ENCODE peak calls at places on chromosomes 12 and 14, in seven cellular contexts. V is Caco-2, A is tibial artery, I is H1, H is osteoblast, F is endodermal cell, X is heart right ventricle. P is an unnamed sample. For H3K27me3 and H3K4me1, the result is how much of the 10 kb centered on the place peaks cover.

GRCh38 chr14:34064349-34064748 is 113.5 kb upstream of the EGLN3 start:
- DNase-seq in F (no peak), X (no peak), V (no peak), I (no peak), H (no peak), A (peak), P (peak)

GRCh38 chr14:59123526-59123925 is 64.9 kb upstream of the DAAM1 start:
- DNase-seq in V (no peak), X (no peak), A (no peak), I (no peak), H (no peak), F (no peak), P (no peak)

GRCh38 chr14:24232645-24233537 is at the start of gene GMPR2:
- DNase-seq in F (peak), A (no peak), X (no peak), V (no peak), H (peak), I (no peak), P (no peak)

GRCh38 chr12:100951756-100952155 is 157.2 kb downstream of the ANO4 start:
- DNase-seq in H (no peak), I (no peak), V (no peak), X (no peak), F (peak), A (no peak), P (no peak)

GRCh38 chr12:2856901-2857495 is at the start of gene TEX52:
- DNase-seq in F (peak), V (peak), I (no peak), X (no peak), H (no peak), A (no peak), P (no peak)

GRCh38 chr12:120367924-120368788 is 808 bp downstream of the MSI1 start:
- DNase-seq in H (peak), I (no peak), F (peak), A (no peak), V (no peak), X (peak), P (peak)

GRCh38 chr14:71050227-71050823 is 143.1 kb downstream of the PCNX1 start:
- DNase-seq in A (no peak), V (no peak), F (no peak), X (no peak), I (no peak), H (peak), P (no peak)

GRCh38 chr14:100769035-100769939 is 42.6 kb downstream of the DLK1 start:
- DNase-seq in V (no peak), I (no peak), F (peak), X (no peak), H (no peak), A (peak), P (no peak)

GRCh38 chr14:102184678-102185040 is 45.0 kb downstream of the WDR20 start:
- DNase-seq in X (no peak), V (no peak), I (no peak), F (peak), H (no peak), A (no peak), P (no peak)

GRCh38 chr12:4603946-4604345 is 41.9 kb downstream of the DYRK4 start:
- DNase-seq in X (no peak), A (no peak), F (no peak), V (no peak), I (no peak), H (no peak), P (no peak)

GRCh38 chr12:94590428-94590827 is 59.9 kb downstream of the TMCC3 start:
- DNase-seq in F (peak), V (no peak), X (no peak), I (peak), A (no peak), H (no peak), P (no peak)

GRCh38 chr12:55847033-55847432 is 4.3 kb upstream of the MMP19 start:
- DNase-seq in H (no peak), X (no peak), A (peak), I (no peak), F (no peak), V (no peak), P (peak)

GRCh38 chr14:92603309-92604257 is 90.0 kb downstream of the RIN3 start:
- DNase-seq in F (no peak), I (no peak), X (peak), H (no peak), V (no peak), A (peak), P (no peak)

GRCh38 chr12:104751024-104751570 is 207.0 kb downstream of the SLC41A2 start:
- DNase-seq in X (no peak), V (no peak), A (no peak), H (no peak), I (no peak), F (peak), P (no peak)

GRCh38 chr14:60933920-60934655 is 46.8 kb downstream of the TRMT5 start:
- DNase-seq in F (no peak), V (no peak), X (no peak), H (no peak), I (no peak), A (no peak), P (no peak)

GRCh38 chr12:120156315-120157259 is 37.9 kb downstream of the GCN1 start:
- DNase-seq in I (no peak), V (no peak), X (no peak), A (no peak), H (peak), F (no peak), P (no peak)

GRCh38 chr14:75422169-75422568 is 5.7 kb upstream of the JDP2 start:
- DNase-seq in A (no peak), X (no peak), V (no peak), F (no peak), I (no peak), H (peak), P (no peak)

GRCh38 chr14:44165286-44165685 is 341.8 kb downstream of the FSCB start:
- DNase-seq in A (no peak), H (no peak), I (no peak), X (no peak), V (no peak), F (no peak), P (no peak)

GRCh38 chr14:65826946-65827345 is 414.4 kb downstream of the FUT8 start:
- DNase-seq in F (peak), V (no peak), I (no peak), X (no peak), A (no peak), H (no peak), P (no peak)

GRCh38 chr14:95891742-95892141 is 15.1 kb downstream of the TUNAR start:
- DNase-seq in F (no peak), H (peak), V (no peak), I (no peak), A (no peak), X (no peak), P (no peak)

GRCh38 chr12:109273354-109273753 is 35.7 kb downstream of the FOXN4 start:
- DNase-seq in A (no peak), V (no peak), I (no peak), X (no peak), F (peak), H (peak), P (no peak)

GRCh38 chr12:132071837-132072384 is 72.2 kb downstream of the DDX51 start:
- DNase-seq in X (no peak), V (no peak), I (no peak), A (no peak), F (no peak), H (no peak), P (no peak)

GRCh38 chr14:103019236-103019635 is 38.1 kb downstream of the CDC42BPB start:
- DNase-seq in X (no peak), I (no peak), F (no peak), H (no peak), V (no peak), A (no peak), P (no peak)

GRCh38 chr12:54853933-54854538 is at the start of gene MUCL1:
- DNase-seq in F (peak), I (peak), X (no peak), H (peak), V (peak), A (no peak), P (no peak)

GRCh38 chr12:51521554-51522276 is 69.3 kb upstream of the SCN8A start:
- DNase-seq in H (no peak), V (no peak), I (no peak), X (no peak), F (peak), A (no peak), P (no peak)

GRCh38 chr12:131452444-131452860 is 258.4 kb upstream of the SFSWAP start:
- DNase-seq in A (no peak), F (peak), X (no peak), I (no peak), H (no peak), V (no peak), P (no peak)

GRCh38 chr14:46048127-46048526 is 603.5 kb downstream of the RPL10L start:
- DNase-seq in H (no peak), F (peak), X (no peak), I (peak), V (peak), A (no peak), P (no peak)

GRCh38 chr12:51434305-51434704 is 9.7 kb downstream of the SLC4A8 start:
- DNase-seq in H (peak), V (no peak), X (no peak), F (no peak), A (no peak), I (no peak), P (no peak)

GRCh38 chr14:105309371-105309770 is 5.2 kb upstream of the PACS2 start:
- DNase-seq in I (no peak), F (no peak), A (no peak), X (no peak), H (no peak), V (no peak), P (no peak)

GRCh38 chr14:35687335-35687939 is 121.7 kb downstream of the RALGAPA1 start:
- DNase-seq in I (no peak), A (no peak), H (no peak), V (peak), X (no peak), F (peak), P (no peak)

GRCh38 chr14:76490735-76491134 is 114.8 kb downstream of the ESRRB start:
- DNase-seq in F (no peak), X (no peak), V (no peak), A (no peak), I (no peak), H (no peak), P (no peak)

GRCh38 chr12:103779410-103780092 is 61.5 kb downstream of the NT5DC3 start:
- DNase-seq in A (no peak), H (no peak), V (no peak), F (no peak), I (no peak), X (no peak), P (no peak)

GRCh38 chr14:88895116-88895515 is 70.7 kb downstream of the TTC8 start:
- DNase-seq in I (no peak), X (no peak), H (peak), F (no peak), V (no peak), A (no peak), P (no peak)

GRCh38 chr14:102759416-102759815 is 17.8 kb upstream of the TRAF3 start:
- DNase-seq in F (no peak), A (no peak), I (no peak), X (no peak), V (no peak), H (peak), P (no peak)

GRCh38 chr14:36151335-36151734 is 25.2 kb downstream of the PTCSC3 start:
- DNase-seq in I (no peak), F (no peak), X (no peak), A (no peak), V (no peak), H (no peak), P (no peak)

GRCh38 chr12:6941267-6941666 is 2.3 kb upstream of the RNU7-1 start:
- DNase-seq in A (no peak), X (peak), F (no peak), V (no peak), I (no peak), H (no peak), P (peak)

GRCh38 chr12:21456291-21456780 is 18.9 kb downstream of the PYROXD1 start:
- DNase-seq in X (no peak), I (no peak), V (no peak), H (no peak), A (no peak), F (no peak), P (no peak)

GRCh38 chr14:93928184-93929047 is 1.3 kb downstream of the FAM181A start:
- DNase-seq in A (no peak), H (peak), V (no peak), F (no peak), X (no peak), I (no peak), P (no peak)

GRCh38 chr12:120546050-120546386 is 11.9 kb downstream of the RNF10 start:
- DNase-seq in V (no peak), X (no peak), A (no peak), I (no peak), H (no peak), F (no peak), P (no peak)

GRCh38 chr14:74418031-74418430 is 8.0 kb downstream of the SYNDIG1L start:
- DNase-seq in V (no peak), H (no peak), X (no peak), F (peak), A (no peak), I (no peak), P (no peak)
- H3K27me3 ChIP-seq in V (under half), H (half or more), X (under half), F (under half), A (under half), I (under half), P (under half)

GRCh38 chr12:97312570-97313135 is 150.0 kb upstream of the RMST start:
- DNase-seq in F (peak), I (no peak), X (no peak), H (no peak), V (no peak), A (no peak), P (no peak)
- TF ChIP-seq CTCF in F (peak), I (peak), X (no peak), H (no peak), V (no peak), A (no peak), P (no peak)

GRCh38 chr12:11675952-11676505 is 26.6 kb downstream of the ETV6 start:
- DNase-seq in A (no peak), I (no peak), V (no peak), H (no peak), F (no peak), X (no peak), P (no peak)
- H3K4me1 ChIP-seq in A (half or more), I (under half), V (under half), H (under half), F (under half), X (half or more), P (under half)

DNA sequence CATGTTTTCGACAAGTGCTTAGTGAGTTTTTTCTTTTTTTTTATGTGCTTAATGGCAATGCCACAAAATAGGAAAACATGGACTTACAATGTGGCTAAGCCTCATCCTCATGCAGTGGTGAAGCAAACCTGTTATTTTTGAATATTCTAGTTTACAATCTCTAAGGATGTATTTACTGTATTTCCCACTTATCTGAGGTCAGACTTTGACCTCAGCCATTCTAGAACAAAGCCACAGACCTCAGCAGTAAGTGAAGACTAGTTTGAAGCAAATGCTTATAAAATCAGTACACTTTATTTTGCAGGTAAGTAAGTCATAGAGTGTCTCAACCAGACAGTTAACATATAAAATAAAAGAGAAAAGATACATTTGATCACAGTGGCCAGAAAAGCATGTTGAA is 130.1 kb downstream of the CCDC91 start:
- DNase-seq in A (no peak), X (no peak), F (no peak), H (no peak), V (no peak), I (no peak), P (no peak)
- H3K27me3 ChIP-seq in A (under half), X (under half), F (under half), H (under half), V (under half), I (under half), P (under half)

DNA sequence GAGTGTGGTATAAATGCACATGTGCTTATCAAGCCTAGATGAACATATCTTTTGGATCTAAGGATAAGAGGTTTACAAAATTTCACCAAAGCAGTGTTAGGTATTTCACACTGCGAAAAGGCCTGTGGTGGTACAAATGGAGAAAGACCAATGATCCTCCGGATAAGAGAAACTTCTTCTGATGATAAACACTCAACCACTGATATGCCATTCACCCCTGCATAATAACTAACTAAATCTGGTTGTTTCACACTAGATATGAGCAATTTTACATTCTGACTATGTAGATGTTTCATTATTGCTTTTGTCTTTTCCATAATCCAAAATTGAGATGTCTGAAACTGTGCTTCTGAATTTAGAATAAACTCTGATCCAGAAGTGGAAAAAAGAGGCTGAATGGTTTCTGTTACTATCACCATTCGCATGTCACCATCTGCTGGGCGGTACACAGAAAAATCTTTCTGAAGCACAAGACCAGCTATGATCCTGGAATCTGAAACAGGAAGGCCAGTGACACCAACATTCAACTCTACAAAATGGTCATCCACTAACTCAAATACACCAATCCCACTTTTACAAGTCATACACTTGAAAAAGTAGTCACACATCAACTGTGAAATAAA is 1.3 kb downstream of the BBS10 start:
- DNase-seq in I (no peak), V (peak), A (no peak), H (no peak), X (no peak), F (no peak), P (no peak)
- TF ChIP-seq CTCF in I (peak), V (no peak), A (no peak), H (peak), X (no peak), F (peak), P (no peak)